ENCODE peak calls at places on chromosomes 7 and 10, in five cellular contexts. E, A, H, B and Q are unnamed samples. For H3K27me3, the result is how much of the 10 kb centered on the place peaks cover.

GRCh38 chr7:75611557-75612178 is 119.5 kb downstream of the SPDYE5 start:
- DNase-seq in E (no peak), B (no peak), A (peak), H (no peak), Q (no peak)

GRCh38 chr7:3244241-3244814 is 56.7 kb upstream of the SDK1 start:
- DNase-seq in E (no peak), B (peak), H (no peak), A (peak), Q (no peak)

GRCh38 chr7:102321351-102322201 is 34.7 kb downstream of the SPDYE6 start:
- DNase-seq in A (no peak), B (no peak), E (no peak), H (no peak), Q (no peak)

GRCh38 chr7:143013897-143014296 is 13.0 kb downstream of the OR9A2 start:
- DNase-seq in A (no peak), B (peak), H (no peak), E (no peak), Q (peak)

GRCh38 chr7:117479480-117480224 is at the start of gene CFTR:
- DNase-seq in H (no peak), B (no peak), A (no peak), E (no peak), Q (no peak)

GRCh38 chr10:5647507-5648240 is 18.7 kb downstream of the ASB13 start:
- DNase-seq in B (no peak), H (no peak), E (no peak), A (no peak), Q (no peak)

GRCh38 chr7:77651544-77652162 is 44.6 kb upstream of the RSBN1L start:
- DNase-seq in H (no peak), B (peak), E (no peak), A (peak), Q (no peak)

GRCh38 chr10:96440257-96441125 is 73.2 kb downstream of the TLL2 start:
- DNase-seq in B (no peak), H (no peak), E (no peak), A (no peak), Q (no peak)

GRCh38 chr7:45890902-45891461 is 2.7 kb downstream of the IGFBP1 start:
- DNase-seq in B (peak), H (no peak), A (peak), E (no peak), Q (no peak)

GRCh38 chr7:74187915-74188675 is 13.9 kb downstream of the EIF4H start:
- DNase-seq in A (no peak), E (no peak), H (no peak), B (peak), Q (no peak)

DNA sequence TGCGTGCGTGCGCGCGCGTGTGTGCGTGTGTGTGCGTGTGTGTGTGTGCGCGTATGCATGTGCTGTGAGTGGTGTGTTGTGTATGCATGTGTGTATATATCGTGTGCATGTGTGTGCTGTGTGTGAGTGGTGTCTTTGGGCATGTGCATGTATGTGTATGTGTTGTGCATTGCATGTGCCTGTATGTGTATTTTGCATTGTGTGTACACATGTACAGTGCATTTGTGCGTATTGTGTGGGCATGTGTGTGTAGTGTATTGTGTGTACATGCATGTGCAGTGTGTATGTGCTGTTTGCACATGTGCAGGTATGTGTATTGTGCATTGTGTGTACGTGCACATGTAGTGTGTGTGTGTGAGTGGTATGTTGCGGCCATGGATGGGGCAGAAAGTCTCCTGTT is 6.0 kb upstream of the DPYSL4 start:
- DNase-seq in B (no peak), E (no peak), A (no peak), H (no peak), Q (no peak)
- H3K27me3 ChIP-seq in B (under half), E (under half), A (under half), H (under half), Q (under half)

GRCh38 chr10:126929391-126929790 is 24.2 kb downstream of the DOCK1 start:
- DNase-seq in B (no peak), A (peak), E (no peak), H (no peak), Q (no peak)

GRCh38 chr10:126931548-126931947 is 26.3 kb downstream of the DOCK1 start:
- DNase-seq in B (no peak), A (no peak), H (no peak), E (no peak), Q (no peak)

GRCh38 chr10:126932516-126932915 is 27.3 kb downstream of the DOCK1 start:
- DNase-seq in A (no peak), B (no peak), E (no peak), H (no peak), Q (no peak)

GRCh38 chr10:126933116-126933515 is 27.9 kb downstream of the DOCK1 start:
- DNase-seq in B (no peak), E (no peak), A (no peak), H (no peak), Q (no peak)

GRCh38 chr10:126930506-126931458 is 25.6 kb downstream of the DOCK1 start:
- DNase-seq in A (no peak), H (no peak), E (no peak), B (peak), Q (no peak)
- H3K4me3 ChIP-seq in A (no peak), H (no peak), E (no peak), B (no peak), Q (no peak)

GRCh38 chr7:134458341-134458805 is 527 bp downstream of the AKR1B1 start:
- DNase-seq in B (peak), H (peak), A (peak), E (peak), Q (no peak)
- TF ChIP-seq CTCF in B (peak), H (no peak), A (peak), E (peak), Q (peak)

DNA sequence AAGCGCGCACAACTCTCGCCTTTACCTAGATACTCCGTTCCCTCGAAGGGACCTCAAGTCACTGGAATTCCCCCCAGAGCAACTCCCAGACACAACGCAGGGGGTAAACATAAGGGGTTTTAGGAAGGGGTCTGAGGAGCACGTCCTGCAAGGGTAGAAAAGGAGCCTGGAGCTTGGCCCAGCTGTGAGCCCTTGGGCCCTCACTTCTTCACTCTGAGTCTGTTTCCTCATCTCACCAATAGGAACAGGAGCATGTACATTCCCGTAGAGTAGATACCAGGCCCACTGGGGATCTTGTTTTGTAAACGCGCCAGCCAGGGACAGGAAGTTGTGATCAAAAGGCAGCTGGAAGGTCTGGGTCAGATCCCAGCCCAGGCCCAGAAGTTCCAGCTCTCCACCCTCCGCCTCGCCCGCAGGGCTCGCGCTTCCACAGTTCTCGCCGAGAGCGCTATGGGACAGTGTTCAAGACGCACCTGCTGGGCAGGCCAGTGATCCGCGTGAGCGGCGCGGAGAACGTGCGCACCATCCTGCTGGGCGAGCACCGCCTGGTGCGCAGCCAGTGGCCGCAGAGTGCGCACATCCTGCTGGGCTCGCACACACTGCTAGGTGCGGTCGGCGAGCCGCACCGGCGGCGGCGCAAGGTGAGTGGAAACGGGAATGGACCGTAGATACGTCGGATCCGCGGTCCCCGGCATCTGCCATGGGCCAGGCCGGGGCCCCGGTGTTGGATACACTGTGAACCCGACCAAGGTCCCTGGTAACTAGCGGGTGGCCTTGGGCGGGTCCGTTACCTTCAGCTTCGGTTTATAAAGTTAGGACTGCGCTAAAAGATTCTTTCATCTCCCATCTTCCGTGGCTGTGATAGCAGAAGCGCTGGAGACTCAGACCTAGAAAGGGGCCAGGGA is 1.2 kb downstream of the CYP26C1 start:
- DNase-seq in A (no peak), H (no peak), B (peak), E (no peak), Q (no peak)
- H3K27me3 ChIP-seq in A (under half), H (under half), B (half or more), E (under half), Q (under half)

DNA sequence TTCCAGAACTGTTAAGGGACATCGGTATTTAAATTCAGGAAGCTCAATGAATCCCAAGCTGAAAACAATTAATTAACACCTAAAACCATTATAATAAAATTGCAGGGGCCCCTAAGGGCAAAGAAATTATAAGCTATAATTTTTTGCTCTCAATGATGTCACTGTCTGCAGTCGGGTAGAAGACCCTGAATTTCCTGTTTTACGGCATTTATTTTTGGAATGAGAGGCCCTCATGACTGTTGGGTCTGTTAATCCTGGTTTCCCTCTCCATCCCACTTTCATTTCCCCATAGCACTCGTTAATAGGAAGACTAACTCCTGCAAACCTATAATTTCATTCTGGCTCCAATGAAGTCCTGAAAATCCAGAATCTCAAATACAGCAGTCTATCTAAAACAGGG is 25.8 kb upstream of the GPR37 start:
- DNase-seq in A (no peak), H (no peak), B (no peak), E (no peak), Q (no peak)
- H3K4me3 ChIP-seq in A (no peak), H (no peak), B (no peak), E (no peak), Q (no peak)

DNA sequence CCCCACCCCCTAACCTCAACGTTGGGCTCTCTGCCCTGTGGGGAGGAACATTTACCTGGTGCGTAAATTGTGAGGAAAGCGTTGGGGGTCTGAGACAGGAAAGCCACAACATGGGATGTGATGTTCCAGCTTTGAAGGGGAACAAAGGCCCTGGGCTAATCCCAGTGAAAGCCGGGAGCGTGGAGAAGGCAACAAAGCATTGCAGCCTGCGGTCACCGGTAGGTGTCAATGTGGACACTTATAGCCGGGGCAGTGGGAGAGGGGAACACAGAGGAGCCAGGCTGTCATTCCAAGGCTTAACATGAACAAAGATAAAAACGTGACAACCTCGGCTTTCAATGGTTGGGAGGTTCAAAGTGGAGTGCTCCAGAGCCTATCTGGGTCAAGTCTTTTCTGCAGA is 12.7 kb downstream of the PTF1A start:
- DNase-seq in H (no peak), A (no peak), E (no peak), B (no peak), Q (no peak)
- TF ChIP-seq CTCF in H (no peak), A (no peak), E (no peak), B (no peak), Q (no peak)